ENCODE peak calls at places on chromosomes 12 and 14, in nine cellular contexts. One of them, this sample, is unnamed.

GRCh38 chr12:674272-674781 is 11.1 kb upstream of the NINJ2 start:
- DNase-seq in NCI-H345: no peak
- DNase-seq in CD8-positive, alpha-beta memory T cell: peak
- DNase-seq in testis: no peak
- DNase-seq in hypothalamus: no peak
- DNase-seq in mucosa of descending colon: no peak
- DNase-seq in lower lobe of right lung: no peak
- DNase-seq in NCI-H2081: no peak
- DNase-seq in stimulated activated CD8-positive, alpha-beta memory T cell treated with anti-CD3 and anti-CD28 coated beads, Interleukin-4, amount 100 ng/mL, for 4 hours: peak
- DNase-seq in this sample: no peak

GRCh38 chr14:54627325-54627717 is 60.4 kb downstream of the SAMD4A start:
- DNase-seq in NCI-H345: no peak
- DNase-seq in CD8-positive, alpha-beta memory T cell: no peak
- DNase-seq in testis: no peak
- DNase-seq in hypothalamus: no peak
- DNase-seq in mucosa of descending colon: no peak
- DNase-seq in lower lobe of right lung: no peak
- DNase-seq in NCI-H2081: no peak
- DNase-seq in stimulated activated CD8-positive, alpha-beta memory T cell treated with anti-CD3 and anti-CD28 coated beads, Interleukin-4, amount 100 ng/mL, for 4 hours: no peak
- DNase-seq in this sample: no peak

GRCh38 chr12:110929818-110930217 is 9.4 kb upstream of the MYL2 start:
- DNase-seq in NCI-H345: no peak
- DNase-seq in CD8-positive, alpha-beta memory T cell: no peak
- DNase-seq in testis: no peak
- DNase-seq in hypothalamus: no peak
- DNase-seq in mucosa of descending colon: no peak
- DNase-seq in lower lobe of right lung: no peak
- DNase-seq in NCI-H2081: no peak
- DNase-seq in stimulated activated CD8-positive, alpha-beta memory T cell treated with anti-CD3 and anti-CD28 coated beads, Interleukin-4, amount 100 ng/mL, for 4 hours: no peak
- DNase-seq in this sample: no peak

GRCh38 chr12:72982351-72982750 is 710.2 kb downstream of the TRHDE start:
- DNase-seq in NCI-H345: no peak
- DNase-seq in CD8-positive, alpha-beta memory T cell: no peak
- DNase-seq in testis: no peak
- DNase-seq in hypothalamus: no peak
- DNase-seq in mucosa of descending colon: no peak
- DNase-seq in lower lobe of right lung: no peak
- DNase-seq in NCI-H2081: no peak
- DNase-seq in stimulated activated CD8-positive, alpha-beta memory T cell treated with anti-CD3 and anti-CD28 coated beads, Interleukin-4, amount 100 ng/mL, for 4 hours: no peak
- DNase-seq in this sample: no peak

GRCh38 chr14:70442750-70443149 is 9.2 kb upstream of the ADAM21 start:
- DNase-seq in NCI-H345: no peak
- DNase-seq in CD8-positive, alpha-beta memory T cell: no peak
- DNase-seq in testis: no peak
- DNase-seq in hypothalamus: no peak
- DNase-seq in mucosa of descending colon: no peak
- DNase-seq in lower lobe of right lung: no peak
- DNase-seq in NCI-H2081: no peak
- DNase-seq in stimulated activated CD8-positive, alpha-beta memory T cell treated with anti-CD3 and anti-CD28 coated beads, Interleukin-4, amount 100 ng/mL, for 4 hours: no peak
- DNase-seq in this sample: no peak

GRCh38 chr12:123916729-123917128 is 55.9 kb downstream of the CCDC92 start:
- DNase-seq in NCI-H345: no peak
- DNase-seq in CD8-positive, alpha-beta memory T cell: peak
- DNase-seq in testis: no peak
- DNase-seq in hypothalamus: no peak
- DNase-seq in mucosa of descending colon: no peak
- DNase-seq in lower lobe of right lung: no peak
- DNase-seq in NCI-H2081: no peak
- DNase-seq in stimulated activated CD8-positive, alpha-beta memory T cell treated with anti-CD3 and anti-CD28 coated beads, Interleukin-4, amount 100 ng/mL, for 4 hours: peak
- DNase-seq in this sample: no peak

GRCh38 chr12:52029686-52030085 is 21.6 kb upstream of the NR4A1 start:
- DNase-seq in NCI-H345: peak
- DNase-seq in CD8-positive, alpha-beta memory T cell: no peak
- DNase-seq in testis: no peak
- DNase-seq in hypothalamus: no peak
- DNase-seq in mucosa of descending colon: no peak
- DNase-seq in lower lobe of right lung: peak
- DNase-seq in NCI-H2081: peak
- DNase-seq in stimulated activated CD8-positive, alpha-beta memory T cell treated with anti-CD3 and anti-CD28 coated beads, Interleukin-4, amount 100 ng/mL, for 4 hours: no peak
- DNase-seq in this sample: no peak

GRCh38 chr14:89912667-89913211 is 41.8 kb downstream of the EFCAB11 start:
- DNase-seq in NCI-H345: no peak
- DNase-seq in CD8-positive, alpha-beta memory T cell: no peak
- DNase-seq in testis: no peak
- DNase-seq in hypothalamus: no peak
- DNase-seq in mucosa of descending colon: no peak
- DNase-seq in lower lobe of right lung: peak
- DNase-seq in NCI-H2081: peak
- DNase-seq in stimulated activated CD8-positive, alpha-beta memory T cell treated with anti-CD3 and anti-CD28 coated beads, Interleukin-4, amount 100 ng/mL, for 4 hours: no peak
- DNase-seq in this sample: peak

GRCh38 chr12:120229583-120230325 is 28.8 kb upstream of the RPLP0 start:
- DNase-seq in NCI-H345: no peak
- DNase-seq in CD8-positive, alpha-beta memory T cell: no peak
- DNase-seq in testis: no peak
- DNase-seq in hypothalamus: no peak
- DNase-seq in mucosa of descending colon: no peak
- DNase-seq in lower lobe of right lung: peak
- DNase-seq in NCI-H2081: no peak
- DNase-seq in stimulated activated CD8-positive, alpha-beta memory T cell treated with anti-CD3 and anti-CD28 coated beads, Interleukin-4, amount 100 ng/mL, for 4 hours: no peak
- DNase-seq in this sample: no peak

GRCh38 chr12:95054206-95054605 is 19.2 kb downstream of the NR2C1 start:
- DNase-seq in NCI-H345: no peak
- DNase-seq in CD8-positive, alpha-beta memory T cell: no peak
- DNase-seq in testis: no peak
- DNase-seq in hypothalamus: no peak
- DNase-seq in mucosa of descending colon: no peak
- DNase-seq in lower lobe of right lung: no peak
- DNase-seq in NCI-H2081: no peak
- DNase-seq in stimulated activated CD8-positive, alpha-beta memory T cell treated with anti-CD3 and anti-CD28 coated beads, Interleukin-4, amount 100 ng/mL, for 4 hours: no peak
- DNase-seq in this sample: peak

GRCh38 chr14:95872777-95873176 is 3.9 kb upstream of the TUNAR start:
- DNase-seq in NCI-H345: no peak
- DNase-seq in CD8-positive, alpha-beta memory T cell: no peak
- DNase-seq in testis: no peak
- DNase-seq in hypothalamus: no peak
- DNase-seq in mucosa of descending colon: no peak
- DNase-seq in lower lobe of right lung: no peak
- DNase-seq in NCI-H2081: no peak
- DNase-seq in stimulated activated CD8-positive, alpha-beta memory T cell treated with anti-CD3 and anti-CD28 coated beads, Interleukin-4, amount 100 ng/mL, for 4 hours: no peak
- DNase-seq in this sample: no peak

GRCh38 chr12:39619316-39619659 is 315 bp downstream of the ABCD2 start:
- DNase-seq in NCI-H345: peak
- DNase-seq in CD8-positive, alpha-beta memory T cell: peak
- DNase-seq in testis: no peak
- DNase-seq in hypothalamus: no peak
- DNase-seq in mucosa of descending colon: no peak
- DNase-seq in lower lobe of right lung: no peak
- DNase-seq in NCI-H2081: peak
- DNase-seq in stimulated activated CD8-positive, alpha-beta memory T cell treated with anti-CD3 and anti-CD28 coated beads, Interleukin-4, amount 100 ng/mL, for 4 hours: no peak
- DNase-seq in this sample: no peak

This sample was measured in adrenal gland.